ENCODE peak calls at places on chromosomes 1 and 21, in eight cellular contexts. One of them, this sample, is unnamed.

GRCh38 chr1:16236091-16236494 is 890 bp downstream of the CPLANE2 start:
- DNase-seq in HepG2: peak; percentile 35
- DNase-seq in adrenal gland: peak; percentile 69
- DNase-seq in left lung: no peak
- DNase-seq in kidney epithelial cell: no peak
- DNase-seq in effector memory CD4-positive, alpha-beta T cell: peak; percentile 37
- DNase-seq in esophagus muscularis mucosa: no peak
- DNase-seq in tibial nerve: no peak
- DNase-seq in this sample: no peak

GRCh38 chr1:199463521-199464127 is 563.9 kb upstream of the NR5A2 start:
- DNase-seq in tibial nerve: no peak
- DNase-seq in left lung: no peak
- DNase-seq in effector memory CD4-positive, alpha-beta T cell: no peak
- DNase-seq in kidney epithelial cell: peak; percentile 21
- DNase-seq in esophagus muscularis mucosa: no peak
- DNase-seq in adrenal gland: peak; percentile 2
- DNase-seq in HepG2: peak; percentile 20
- DNase-seq in this sample: peak; percentile 72

GRCh38 chr1:180994262-180994661 is 28.4 kb downstream of the STX6 start:
- DNase-seq in kidney epithelial cell: no peak
- DNase-seq in effector memory CD4-positive, alpha-beta T cell: no peak
- DNase-seq in tibial nerve: no peak
- DNase-seq in esophagus muscularis mucosa: peak; percentile 47
- DNase-seq in HepG2: no peak
- DNase-seq in left lung: no peak
- DNase-seq in adrenal gland: no peak
- DNase-seq in this sample: no peak

GRCh38 chr1:203598736-203599135 is 27.9 kb upstream of the ATP2B4 start:
- DNase-seq in kidney epithelial cell: no peak
- DNase-seq in tibial nerve: no peak
- DNase-seq in esophagus muscularis mucosa: no peak
- DNase-seq in left lung: no peak
- DNase-seq in effector memory CD4-positive, alpha-beta T cell: no peak
- DNase-seq in HepG2: no peak
- DNase-seq in adrenal gland: no peak
- DNase-seq in this sample: no peak

GRCh38 chr1:64822621-64823020 is 77.7 kb downstream of the RAVER2 start:
- DNase-seq in esophagus muscularis mucosa: no peak
- DNase-seq in left lung: no peak
- DNase-seq in HepG2: no peak
- DNase-seq in kidney epithelial cell: no peak
- DNase-seq in effector memory CD4-positive, alpha-beta T cell: no peak
- DNase-seq in tibial nerve: no peak
- DNase-seq in adrenal gland: no peak
- DNase-seq in this sample: no peak

GRCh38 chr1:54428838-54429513 is 22.8 kb upstream of the SSBP3 start:
- DNase-seq in kidney epithelial cell: no peak
- DNase-seq in left lung: no peak
- DNase-seq in tibial nerve: no peak
- DNase-seq in adrenal gland: no peak
- DNase-seq in effector memory CD4-positive, alpha-beta T cell: no peak
- DNase-seq in esophagus muscularis mucosa: no peak
- DNase-seq in HepG2: no peak
- DNase-seq in this sample: no peak

GRCh38 chr1:93869653-93870052 is 9.4 kb downstream of the DNTTIP2 start:
- DNase-seq in tibial nerve: no peak
- DNase-seq in kidney epithelial cell: no peak
- DNase-seq in adrenal gland: no peak
- DNase-seq in esophagus muscularis mucosa: no peak
- DNase-seq in effector memory CD4-positive, alpha-beta T cell: no peak
- DNase-seq in left lung: no peak
- DNase-seq in HepG2: no peak
- DNase-seq in this sample: no peak

GRCh38 chr1:202010042-202011015 is at the start of gene ELF3:
- DNase-seq in kidney epithelial cell: peak; percentile 97
- DNase-seq in esophagus muscularis mucosa: no peak
- DNase-seq in left lung: peak; percentile 86
- DNase-seq in tibial nerve: no peak
- DNase-seq in effector memory CD4-positive, alpha-beta T cell: no peak
- DNase-seq in HepG2: peak; percentile 99
- DNase-seq in adrenal gland: no peak
- DNase-seq in this sample: peak; percentile 93

GRCh38 chr1:96559181-96559580 is 162.4 kb upstream of the PTBP2 start:
- DNase-seq in HepG2: no peak
- DNase-seq in kidney epithelial cell: no peak
- DNase-seq in effector memory CD4-positive, alpha-beta T cell: no peak
- DNase-seq in adrenal gland: no peak
- DNase-seq in left lung: no peak
- DNase-seq in tibial nerve: no peak
- DNase-seq in esophagus muscularis mucosa: no peak
- DNase-seq in this sample: no peak

GRCh38 chr1:91428182-91428798 is 23.7 kb upstream of the HFM1 start:
- DNase-seq in tibial nerve: no peak
- DNase-seq in effector memory CD4-positive, alpha-beta T cell: no peak
- DNase-seq in adrenal gland: no peak
- DNase-seq in left lung: no peak
- DNase-seq in esophagus muscularis mucosa: no peak
- DNase-seq in kidney epithelial cell: no peak
- DNase-seq in HepG2: no peak
- DNase-seq in this sample: no peak

GRCh38 chr1:158153781-158154444 is 26.8 kb upstream of the CD1D start:
- DNase-seq in HepG2: no peak
- DNase-seq in left lung: no peak
- DNase-seq in kidney epithelial cell: no peak
- DNase-seq in effector memory CD4-positive, alpha-beta T cell: no peak
- DNase-seq in tibial nerve: no peak
- DNase-seq in esophagus muscularis mucosa: no peak
- DNase-seq in adrenal gland: no peak
- DNase-seq in this sample: no peak

GRCh38 chr1:9653783-9654517 is 2.4 kb downstream of the PIK3CD start:
- DNase-seq in effector memory CD4-positive, alpha-beta T cell: no peak
- DNase-seq in tibial nerve: no peak
- DNase-seq in adrenal gland: no peak
- DNase-seq in esophagus muscularis mucosa: no peak
- DNase-seq in left lung: no peak
- DNase-seq in kidney epithelial cell: no peak
- DNase-seq in HepG2: no peak
- DNase-seq in this sample: no peak

GRCh38 chr1:63774617-63775417 is 1.0 kb downstream of the ROR1 start:
- DNase-seq in esophagus muscularis mucosa: peak; percentile 92
- DNase-seq in left lung: peak; percentile 38
- DNase-seq in kidney epithelial cell: no peak
- DNase-seq in effector memory CD4-positive, alpha-beta T cell: no peak
- DNase-seq in HepG2: no peak
- DNase-seq in tibial nerve: peak; percentile 30
- DNase-seq in adrenal gland: peak; percentile 17
- DNase-seq in this sample: no peak

GRCh38 chr1:51568231-51568935 is 48.5 kb upstream of the OSBPL9 start:
- DNase-seq in HepG2: no peak
- DNase-seq in adrenal gland: no peak
- DNase-seq in left lung: no peak
- DNase-seq in tibial nerve: no peak
- DNase-seq in effector memory CD4-positive, alpha-beta T cell: no peak
- DNase-seq in esophagus muscularis mucosa: no peak
- DNase-seq in kidney epithelial cell: no peak
- DNase-seq in this sample: no peak

GRCh38 chr1:22489278-22489677 is 37.6 kb downstream of the ZBTB40 start:
- DNase-seq in left lung: no peak
- DNase-seq in effector memory CD4-positive, alpha-beta T cell: no peak
- DNase-seq in kidney epithelial cell: no peak
- DNase-seq in adrenal gland: no peak
- DNase-seq in HepG2: no peak
- DNase-seq in tibial nerve: no peak
- DNase-seq in esophagus muscularis mucosa: no peak
- DNase-seq in this sample: no peak

GRCh38 chr1:234597894-234598293 is 12.1 kb downstream of the IRF2BP2 start:
- DNase-seq in adrenal gland: peak; percentile 58
- DNase-seq in esophagus muscularis mucosa: no peak
- DNase-seq in effector memory CD4-positive, alpha-beta T cell: peak; percentile 30
- DNase-seq in kidney epithelial cell: no peak
- DNase-seq in HepG2: peak; percentile 62
- DNase-seq in left lung: no peak
- DNase-seq in tibial nerve: no peak
- DNase-seq in this sample: no peak

GRCh38 chr1:90347366-90347765 is 352.5 kb downstream of the ZNF326 start:
- DNase-seq in esophagus muscularis mucosa: no peak
- DNase-seq in kidney epithelial cell: no peak
- DNase-seq in effector memory CD4-positive, alpha-beta T cell: no peak
- DNase-seq in left lung: peak; percentile 68
- DNase-seq in tibial nerve: no peak
- DNase-seq in HepG2: no peak
- DNase-seq in adrenal gland: no peak
- DNase-seq in this sample: no peak

DNA sequence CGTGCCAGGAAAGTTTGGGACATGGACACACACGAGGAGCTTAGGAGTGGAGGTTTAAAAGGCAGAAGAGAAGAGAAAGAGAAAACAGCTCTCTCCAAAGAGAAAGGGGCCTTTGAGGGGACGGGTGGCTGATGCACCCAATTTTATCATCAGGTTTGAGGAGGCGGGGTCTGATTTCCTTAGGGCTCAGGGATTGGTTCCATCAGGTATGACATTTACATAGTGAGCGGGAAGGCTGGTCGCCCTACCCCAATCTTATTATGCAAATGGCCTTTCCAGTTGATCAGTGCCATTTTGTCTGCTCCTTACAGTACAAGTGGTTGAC is 749.1 kb upstream of the TPTE start:
- DNase-seq in tibial nerve: no peak
- DNase-seq in kidney epithelial cell: no peak
- DNase-seq in HepG2: no peak
- DNase-seq in left lung: no peak
- DNase-seq in adrenal gland: no peak
- DNase-seq in effector memory CD4-positive, alpha-beta T cell: no peak
- DNase-seq in esophagus muscularis mucosa: no peak
- DNase-seq in this sample: no peak
- H3K27me3 ChIP-seq in tibial nerve: no peaks in the 10 kb centered on the region
- H3K27me3 ChIP-seq in kidney epithelial cell: no peaks in the 10 kb centered on the region
- H3K27me3 ChIP-seq in HepG2: no peaks in the 10 kb centered on the region
- H3K27me3 ChIP-seq in left lung: no peaks in the 10 kb centered on the region
- H3K27me3 ChIP-seq in adrenal gland: no peaks in the 10 kb centered on the region
- H3K27me3 ChIP-seq in effector memory CD4-positive, alpha-beta T cell: no peaks in the 10 kb centered on the region
- H3K27me3 ChIP-seq in esophagus muscularis mucosa: peaks cover 57% of the 10 kb centered on the region
- H3K27me3 ChIP-seq in this sample: no peaks in the 10 kb centered on the region

GRCh38 chr1:57736940-57737339 is 313.1 kb upstream of the DAB1 start:
- DNase-seq in left lung: no peak
- DNase-seq in HepG2: no peak
- DNase-seq in effector memory CD4-positive, alpha-beta T cell: no peak
- DNase-seq in adrenal gland: no peak
- DNase-seq in kidney epithelial cell: no peak
- DNase-seq in tibial nerve: no peak
- DNase-seq in esophagus muscularis mucosa: peak; percentile 81
- DNase-seq in this sample: no peak
- H3K27me3 ChIP-seq in left lung: no peaks in the 10 kb centered on the region
- H3K27me3 ChIP-seq in HepG2: no peaks in the 10 kb centered on the region
- H3K27me3 ChIP-seq in effector memory CD4-positive, alpha-beta T cell: no peaks in the 10 kb centered on the region
- H3K27me3 ChIP-seq in adrenal gland: no peaks in the 10 kb centered on the region
- H3K27me3 ChIP-seq in kidney epithelial cell: no peaks in the 10 kb centered on the region
- H3K27me3 ChIP-seq in tibial nerve: no peaks in the 10 kb centered on the region
- H3K27me3 ChIP-seq in esophagus muscularis mucosa: no peaks in the 10 kb centered on the region
- H3K27me3 ChIP-seq in this sample: no peaks in the 10 kb centered on the region

GRCh38 chr1:18109058-18109755 is 1.6 kb downstream of the IGSF21 start:
- DNase-seq in HepG2: no peak
- DNase-seq in tibial nerve: no peak
- DNase-seq in adrenal gland: peak; percentile 10
- DNase-seq in effector memory CD4-positive, alpha-beta T cell: no peak
- DNase-seq in left lung: no peak
- DNase-seq in esophagus muscularis mucosa: no peak
- DNase-seq in kidney epithelial cell: no peak
- DNase-seq in this sample: no peak

GRCh38 chr1:18107671-18108312 is at the start of gene IGSF21:
- DNase-seq in esophagus muscularis mucosa: no peak
- DNase-seq in left lung: no peak
- DNase-seq in HepG2: no peak
- DNase-seq in kidney epithelial cell: no peak
- DNase-seq in adrenal gland: no peak
- DNase-seq in tibial nerve: no peak
- DNase-seq in effector memory CD4-positive, alpha-beta T cell: no peak
- DNase-seq in this sample: no peak

GRCh38 chr1:18109756-18110597 is 2.4 kb downstream of the IGSF21 start:
- DNase-seq in HepG2: no peak
- DNase-seq in adrenal gland: peak; percentile 34
- DNase-seq in left lung: no peak
- DNase-seq in tibial nerve: peak; percentile 46
- DNase-seq in kidney epithelial cell: no peak
- DNase-seq in effector memory CD4-positive, alpha-beta T cell: no peak
- DNase-seq in esophagus muscularis mucosa: no peak
- DNase-seq in this sample: no peak

GRCh38 chr1:18110598-18110939 is 3.0 kb downstream of the IGSF21 start:
- DNase-seq in tibial nerve: no peak
- DNase-seq in kidney epithelial cell: no peak
- DNase-seq in adrenal gland: no peak
- DNase-seq in effector memory CD4-positive, alpha-beta T cell: no peak
- DNase-seq in esophagus muscularis mucosa: no peak
- DNase-seq in HepG2: no peak
- DNase-seq in left lung: no peak
- DNase-seq in this sample: no peak

GRCh38 chr1:18108313-18109057 is 887 bp downstream of the IGSF21 start:
- DNase-seq in tibial nerve: no peak
- DNase-seq in left lung: no peak
- DNase-seq in effector memory CD4-positive, alpha-beta T cell: no peak
- DNase-seq in esophagus muscularis mucosa: no peak
- DNase-seq in HepG2: no peak
- DNase-seq in kidney epithelial cell: no peak
- DNase-seq in adrenal gland: no peak
- DNase-seq in this sample: no peak
- H3K27me3 ChIP-seq in tibial nerve: peaks cover 88% of the 10 kb centered on the region
- H3K27me3 ChIP-seq in left lung: peaks cover 67% of the 10 kb centered on the region
- H3K27me3 ChIP-seq in effector memory CD4-positive, alpha-beta T cell: peaks cover 16% of the 10 kb centered on the region
- H3K27me3 ChIP-seq in esophagus muscularis mucosa: peaks cover 98% of the 10 kb centered on the region
- H3K27me3 ChIP-seq in HepG2: peaks cover 39% of the 10 kb centered on the region
- H3K27me3 ChIP-seq in kidney epithelial cell: peaks cover 78% of the 10 kb centered on the region
- H3K27me3 ChIP-seq in adrenal gland: peaks cover 38% of the 10 kb centered on the region
- H3K27me3 ChIP-seq in this sample: peaks cover 15% of the 10 kb centered on the region

DNA sequence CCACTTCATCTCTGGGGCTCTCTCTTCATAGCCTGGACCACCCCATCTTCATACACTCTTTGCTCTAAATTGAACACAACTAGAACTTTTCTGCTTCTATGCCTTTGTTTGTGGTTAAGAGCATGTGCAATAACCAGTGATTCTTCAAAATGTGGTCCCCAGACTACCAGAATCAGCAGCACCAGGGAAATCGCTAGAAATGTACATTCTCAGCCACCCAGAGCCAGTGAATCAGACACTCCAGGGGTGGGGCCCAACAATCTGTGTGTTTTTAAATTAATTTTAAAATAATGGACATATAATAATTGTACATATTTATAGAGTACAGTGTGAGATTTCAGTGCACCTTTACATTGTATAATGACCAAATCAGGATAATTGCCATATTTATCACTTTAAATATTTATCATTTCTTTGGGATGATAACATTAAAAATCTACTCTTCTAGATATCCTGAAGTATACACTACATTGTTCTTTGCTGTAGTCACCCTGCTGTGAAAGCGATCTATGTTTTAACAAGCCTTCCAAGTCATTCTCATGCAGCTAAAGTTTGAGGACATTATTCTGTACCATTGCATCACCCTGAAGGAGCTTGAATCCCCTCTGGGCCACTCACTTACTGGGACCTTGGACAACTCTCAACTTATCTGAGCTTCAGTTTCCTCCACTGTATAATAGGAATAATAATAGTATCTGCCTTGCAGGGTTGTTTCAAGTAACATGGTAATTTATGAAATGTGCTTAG is 10.8 kb downstream of the GRHL3 start:
- DNase-seq in effector memory CD4-positive, alpha-beta T cell: no peak
- DNase-seq in kidney epithelial cell: no peak
- DNase-seq in esophagus muscularis mucosa: no peak
- DNase-seq in adrenal gland: no peak
- DNase-seq in left lung: no peak
- DNase-seq in HepG2: no peak
- DNase-seq in tibial nerve: no peak
- DNase-seq in this sample: no peak
- H3K27me3 ChIP-seq in effector memory CD4-positive, alpha-beta T cell: no peaks in the 10 kb centered on the region
- H3K27me3 ChIP-seq in kidney epithelial cell: peaks cover 18% of the 10 kb centered on the region
- H3K27me3 ChIP-seq in esophagus muscularis mucosa: no peaks in the 10 kb centered on the region
- H3K27me3 ChIP-seq in adrenal gland: no peaks in the 10 kb centered on the region
- H3K27me3 ChIP-seq in left lung: no peaks in the 10 kb centered on the region
- H3K27me3 ChIP-seq in HepG2: peaks cover 17% of the 10 kb centered on the region
- H3K27me3 ChIP-seq in tibial nerve: no peaks in the 10 kb centered on the region
- H3K27me3 ChIP-seq in this sample: no peaks in the 10 kb centered on the region

This sample was measured in iPS DF 6.9.